ENCODE peak calls at places on chromosomes 12 and 14, in nine cellular contexts. One of them, this sample, is unnamed.
A peak's percentile ranks its signal among the peaks of the same experiment; 100 is the strongest.

GRCh38 chr14:75295491-75296338 is 17.1 kb downstream of the FOS start:
- DNase-seq in cardiac muscle cell: peak; percentile 90
- DNase-seq in nucleus accumbens: peak; percentile 77
- DNase-seq in iris pigment epithelial cell: peak; percentile 79
- DNase-seq in amniotic epithelial cell: peak; percentile 63
- DNase-seq in stimulated activated CD4-positive, alpha-beta T cell treated with anti-CD3 and anti-CD28 coated beads, TNF-alpha, amount 100 ng/mL, for 24 hours: peak; percentile 75
- DNase-seq in WTC11: peak; percentile 90
- DNase-seq in amniotic stem cell: peak; percentile 44
- DNase-seq in HEK293T: peak; percentile 78
- DNase-seq in this sample: no peak

GRCh38 chr12:58670623-58671022 is 249.7 kb downstream of the LRIG3 start:
- DNase-seq in cardiac muscle cell: no peak
- DNase-seq in nucleus accumbens: no peak
- DNase-seq in iris pigment epithelial cell: no peak
- DNase-seq in amniotic epithelial cell: no peak
- DNase-seq in stimulated activated CD4-positive, alpha-beta T cell treated with anti-CD3 and anti-CD28 coated beads, TNF-alpha, amount 100 ng/mL, for 24 hours: no peak
- DNase-seq in WTC11: no peak
- DNase-seq in amniotic stem cell: no peak
- DNase-seq in HEK293T: no peak
- DNase-seq in this sample: no peak

GRCh38 chr12:133057446-133057845 is 20.1 kb downstream of the ZNF84 start:
- DNase-seq in cardiac muscle cell: no peak
- DNase-seq in nucleus accumbens: no peak
- DNase-seq in iris pigment epithelial cell: peak; percentile 10
- DNase-seq in amniotic epithelial cell: peak; percentile 24
- DNase-seq in stimulated activated CD4-positive, alpha-beta T cell treated with anti-CD3 and anti-CD28 coated beads, TNF-alpha, amount 100 ng/mL, for 24 hours: no peak
- DNase-seq in WTC11: no peak
- DNase-seq in amniotic stem cell: no peak
- DNase-seq in HEK293T: no peak
- DNase-seq in this sample: no peak

GRCh38 chr14:34722723-34723545 is 8.5 kb upstream of the CFL2 start:
- DNase-seq in cardiac muscle cell: peak; percentile 73
- DNase-seq in nucleus accumbens: peak; percentile 13
- DNase-seq in iris pigment epithelial cell: peak; percentile 51
- DNase-seq in amniotic epithelial cell: peak; percentile 46
- DNase-seq in stimulated activated CD4-positive, alpha-beta T cell treated with anti-CD3 and anti-CD28 coated beads, TNF-alpha, amount 100 ng/mL, for 24 hours: peak; percentile 4
- DNase-seq in WTC11: peak; percentile 24
- DNase-seq in amniotic stem cell: no peak
- DNase-seq in HEK293T: peak; percentile 69
- DNase-seq in this sample: peak; percentile 62

GRCh38 chr12:72467985-72468384 is 195.8 kb downstream of the TRHDE start:
- DNase-seq in cardiac muscle cell: no peak
- DNase-seq in nucleus accumbens: no peak
- DNase-seq in iris pigment epithelial cell: no peak
- DNase-seq in amniotic epithelial cell: no peak
- DNase-seq in stimulated activated CD4-positive, alpha-beta T cell treated with anti-CD3 and anti-CD28 coated beads, TNF-alpha, amount 100 ng/mL, for 24 hours: no peak
- DNase-seq in WTC11: no peak
- DNase-seq in amniotic stem cell: no peak
- DNase-seq in HEK293T: no peak
- DNase-seq in this sample: no peak

GRCh38 chr12:25493682-25494081 is 59.4 kb downstream of the LMNTD1 start:
- DNase-seq in cardiac muscle cell: no peak
- DNase-seq in nucleus accumbens: no peak
- DNase-seq in iris pigment epithelial cell: no peak
- DNase-seq in amniotic epithelial cell: no peak
- DNase-seq in stimulated activated CD4-positive, alpha-beta T cell treated with anti-CD3 and anti-CD28 coated beads, TNF-alpha, amount 100 ng/mL, for 24 hours: no peak
- DNase-seq in WTC11: no peak
- DNase-seq in amniotic stem cell: no peak
- DNase-seq in HEK293T: no peak
- DNase-seq in this sample: no peak

GRCh38 chr12:58067610-58068387 is 126.4 kb downstream of the ATP23 start:
- DNase-seq in cardiac muscle cell: peak; percentile 29
- DNase-seq in nucleus accumbens: no peak
- DNase-seq in iris pigment epithelial cell: peak; percentile 95
- DNase-seq in amniotic epithelial cell: peak; percentile 77
- DNase-seq in stimulated activated CD4-positive, alpha-beta T cell treated with anti-CD3 and anti-CD28 coated beads, TNF-alpha, amount 100 ng/mL, for 24 hours: no peak
- DNase-seq in WTC11: no peak
- DNase-seq in amniotic stem cell: peak; percentile 86
- DNase-seq in HEK293T: no peak
- DNase-seq in this sample: peak; percentile 70

GRCh38 chr12:52349196-52349595 is 18.1 kb downstream of the KRT85 start:
- DNase-seq in cardiac muscle cell: peak; percentile 53
- DNase-seq in nucleus accumbens: no peak
- DNase-seq in iris pigment epithelial cell: peak; percentile 43
- DNase-seq in amniotic epithelial cell: peak; percentile 98
- DNase-seq in stimulated activated CD4-positive, alpha-beta T cell treated with anti-CD3 and anti-CD28 coated beads, TNF-alpha, amount 100 ng/mL, for 24 hours: no peak
- DNase-seq in WTC11: no peak
- DNase-seq in amniotic stem cell: no peak
- DNase-seq in HEK293T: no peak
- DNase-seq in this sample: no peak

GRCh38 chr14:94773017-94773681 is 3.2 kb upstream of the GSC start:
- DNase-seq in cardiac muscle cell: no peak
- DNase-seq in nucleus accumbens: no peak
- DNase-seq in iris pigment epithelial cell: no peak
- DNase-seq in amniotic epithelial cell: no peak
- DNase-seq in stimulated activated CD4-positive, alpha-beta T cell treated with anti-CD3 and anti-CD28 coated beads, TNF-alpha, amount 100 ng/mL, for 24 hours: no peak
- DNase-seq in WTC11: peak; percentile 73
- DNase-seq in amniotic stem cell: no peak
- DNase-seq in HEK293T: no peak
- DNase-seq in this sample: no peak

GRCh38 chr12:122975790-122976647 is 975 bp downstream of the OGFOD2 start:
- DNase-seq in cardiac muscle cell: no peak
- DNase-seq in nucleus accumbens: no peak
- DNase-seq in iris pigment epithelial cell: no peak
- DNase-seq in amniotic epithelial cell: no peak
- DNase-seq in stimulated activated CD4-positive, alpha-beta T cell treated with anti-CD3 and anti-CD28 coated beads, TNF-alpha, amount 100 ng/mL, for 24 hours: no peak
- DNase-seq in WTC11: no peak
- DNase-seq in amniotic stem cell: no peak
- DNase-seq in HEK293T: no peak
- DNase-seq in this sample: no peak

GRCh38 chr12:117277875-117278274 is 83.6 kb downstream of the NOS1 start:
- DNase-seq in cardiac muscle cell: no peak
- DNase-seq in nucleus accumbens: no peak
- DNase-seq in iris pigment epithelial cell: no peak
- DNase-seq in amniotic epithelial cell: no peak
- DNase-seq in stimulated activated CD4-positive, alpha-beta T cell treated with anti-CD3 and anti-CD28 coated beads, TNF-alpha, amount 100 ng/mL, for 24 hours: no peak
- DNase-seq in WTC11: peak; percentile 47
- DNase-seq in amniotic stem cell: no peak
- DNase-seq in HEK293T: no peak
- DNase-seq in this sample: no peak

GRCh38 chr14:105857816-105858675 is 331.7 kb downstream of the TMEM121 start:
- DNase-seq in cardiac muscle cell: no peak
- DNase-seq in nucleus accumbens: no peak
- DNase-seq in iris pigment epithelial cell: no peak
- DNase-seq in amniotic epithelial cell: no peak
- DNase-seq in stimulated activated CD4-positive, alpha-beta T cell treated with anti-CD3 and anti-CD28 coated beads, TNF-alpha, amount 100 ng/mL, for 24 hours: no peak
- DNase-seq in WTC11: no peak
- DNase-seq in amniotic stem cell: no peak
- DNase-seq in HEK293T: no peak
- DNase-seq in this sample: no peak

GRCh38 chr14:49456589-49456988 is 129.6 kb downstream of the RPS29 start:
- DNase-seq in cardiac muscle cell: no peak
- DNase-seq in nucleus accumbens: no peak
- DNase-seq in iris pigment epithelial cell: no peak
- DNase-seq in amniotic epithelial cell: no peak
- DNase-seq in stimulated activated CD4-positive, alpha-beta T cell treated with anti-CD3 and anti-CD28 coated beads, TNF-alpha, amount 100 ng/mL, for 24 hours: no peak
- DNase-seq in WTC11: no peak
- DNase-seq in amniotic stem cell: no peak
- DNase-seq in HEK293T: no peak
- DNase-seq in this sample: no peak

GRCh38 chr14:60250318-60251035 is 1.5 kb downstream of the PPM1A start:
- DNase-seq in cardiac muscle cell: peak; percentile 20
- DNase-seq in nucleus accumbens: no peak
- DNase-seq in iris pigment epithelial cell: no peak
- DNase-seq in amniotic epithelial cell: peak; percentile 45
- DNase-seq in stimulated activated CD4-positive, alpha-beta T cell treated with anti-CD3 and anti-CD28 coated beads, TNF-alpha, amount 100 ng/mL, for 24 hours: no peak
- DNase-seq in WTC11: no peak
- DNase-seq in amniotic stem cell: no peak
- DNase-seq in HEK293T: peak; percentile 17
- DNase-seq in this sample: no peak

GRCh38 chr14:103702497-103703432 is 12.5 kb downstream of the XRCC3 start:
- DNase-seq in cardiac muscle cell: no peak
- DNase-seq in nucleus accumbens: no peak
- DNase-seq in iris pigment epithelial cell: no peak
- DNase-seq in amniotic epithelial cell: no peak
- DNase-seq in stimulated activated CD4-positive, alpha-beta T cell treated with anti-CD3 and anti-CD28 coated beads, TNF-alpha, amount 100 ng/mL, for 24 hours: no peak
- DNase-seq in WTC11: no peak
- DNase-seq in amniotic stem cell: no peak
- DNase-seq in HEK293T: no peak
- DNase-seq in this sample: no peak

GRCh38 chr12:120230326-120230973 is 29.5 kb upstream of the RPLP0 start:
- DNase-seq in cardiac muscle cell: peak; percentile 92
- DNase-seq in nucleus accumbens: no peak
- DNase-seq in iris pigment epithelial cell: peak; percentile 98
- DNase-seq in amniotic epithelial cell: peak; percentile 95
- DNase-seq in stimulated activated CD4-positive, alpha-beta T cell treated with anti-CD3 and anti-CD28 coated beads, TNF-alpha, amount 100 ng/mL, for 24 hours: no peak
- DNase-seq in WTC11: peak; percentile 88
- DNase-seq in amniotic stem cell: peak; percentile 91
- DNase-seq in HEK293T: peak; percentile 63
- DNase-seq in this sample: peak; percentile 95

GRCh38 chr12:19248929-19249602 is 119.5 kb downstream of the PLEKHA5 start:
- DNase-seq in cardiac muscle cell: peak; percentile 62
- DNase-seq in nucleus accumbens: no peak
- DNase-seq in iris pigment epithelial cell: peak; percentile 75
- DNase-seq in amniotic epithelial cell: peak; percentile 70
- DNase-seq in stimulated activated CD4-positive, alpha-beta T cell treated with anti-CD3 and anti-CD28 coated beads, TNF-alpha, amount 100 ng/mL, for 24 hours: no peak
- DNase-seq in WTC11: no peak
- DNase-seq in amniotic stem cell: no peak
- DNase-seq in HEK293T: no peak
- DNase-seq in this sample: no peak

This sample was measured in HFF-Myc.